ENCODE peak calls at places on chromosomes 2 and 18, in nine cellular contexts. Y is MM.1S; X is CD8-positive, alpha-beta T cell; O is OCI-LY7; J is IMR-90; L is fibroblast of lung; W is breast epithelium; C is uterus; Q is adrenal gland. I is an unnamed sample.

GRCh38 chr2:36403675-36404230 is 48.2 kb downstream of the CRIM1 start:
- DNase-seq in Y (no peak), X (no peak), O (peak; percentile 22), J (peak; percentile 84), L (peak; percentile 47), W (no peak), C (no peak), Q (no peak), I (no peak)

GRCh38 chr2:85662899-85663683 is 4.9 kb downstream of the SFTPB start:
- DNase-seq in Y (no peak), X (no peak), O (no peak), J (peak; percentile 95), L (peak; percentile 86), W (no peak), C (peak; percentile 62), Q (peak; percentile 72), I (no peak)

GRCh38 chr2:30234180-30234971 is 3.0 kb downstream of the LBH start:
- DNase-seq in Y (no peak), X (peak; percentile 46), O (no peak), J (peak; percentile 96), L (peak; percentile 76), W (no peak), C (peak; percentile 65), Q (peak; percentile 55), I (no peak)

GRCh38 chr2:231212329-231212845 is 14.0 kb downstream of the ARMC9 start:
- DNase-seq in Y (no peak), X (no peak), O (no peak), J (peak; percentile 38), L (no peak), W (no peak), C (no peak), Q (no peak), I (no peak)

GRCh38 chr18:74249181-74249968 is 42.4 kb downstream of the CYB5A start:
- DNase-seq in Y (no peak), X (no peak), O (no peak), J (peak; percentile 84), L (peak; percentile 89), W (no peak), C (peak; percentile 28), Q (peak; percentile 72), I (no peak)

GRCh38 chr18:46062781-46063180 is 9.3 kb downstream of the PSTPIP2 start:
- DNase-seq in Y (no peak), X (no peak), O (no peak), J (no peak), L (no peak), W (no peak), C (no peak), Q (no peak), I (no peak)

GRCh38 chr2:239691720-239692119 is 290.9 kb upstream of the HDAC4 start:
- DNase-seq in Y (no peak), X (no peak), O (no peak), J (no peak), L (no peak), W (no peak), C (no peak), Q (peak; percentile 35), I (no peak)

GRCh38 chr18:44893045-44893706 is 212.5 kb downstream of the SETBP1 start:
- DNase-seq in Y (no peak), X (no peak), O (no peak), J (no peak), L (no peak), W (no peak), C (no peak), Q (no peak), I (no peak)

GRCh38 chr2:218995972-218996644 is 2.9 kb upstream of the CRYBA2 start:
- DNase-seq in Y (peak; percentile 72), X (peak; percentile 83), O (peak; percentile 54), J (peak; percentile 77), L (peak; percentile 79), W (peak; percentile 90), C (peak; percentile 74), Q (peak; percentile 97), I (peak; percentile 93)

GRCh38 chr2:88016948-88017779 is 817 bp upstream of the RNU2-63P start:
- DNase-seq in Y (peak; percentile 66), X (no peak), O (no peak), J (no peak), L (no peak), W (no peak), C (no peak), Q (no peak), I (peak; percentile 85)

GRCh38 chr18:50847192-50847591 is 27.4 kb upstream of the MRO start:
- DNase-seq in Y (no peak), X (no peak), O (no peak), J (peak; percentile 31), L (peak; percentile 26), W (no peak), C (no peak), Q (no peak), I (no peak)

GRCh38 chr2:46334389-46335345 is 37.5 kb downstream of the EPAS1 start:
- DNase-seq in Y (no peak), X (no peak), O (no peak), J (peak; percentile 98), L (peak; percentile 94), W (no peak), C (peak; percentile 61), Q (peak; percentile 53), I (no peak)

GRCh38 chr2:134648547-134648946 is 70.3 kb downstream of the TMEM163 start:
- DNase-seq in Y (no peak), X (no peak), O (no peak), J (no peak), L (no peak), W (no peak), C (no peak), Q (no peak), I (no peak)

GRCh38 chr18:61589053-61589723 is 256.0 kb downstream of the CDH20 start:
- DNase-seq in Y (no peak), X (no peak), O (no peak), J (peak; percentile 20), L (no peak), W (no peak), C (peak; percentile 29), Q (no peak), I (no peak)

GRCh38 chr18:48780151-48781001 is 170.4 kb downstream of the SMAD7 start:
- DNase-seq in Y (no peak), X (no peak), O (no peak), J (peak; percentile 38), L (peak; percentile 41), W (no peak), C (no peak), Q (no peak), I (no peak)

GRCh38 chr18:48777737-48778111 is 173.0 kb downstream of the SMAD7 start:
- DNase-seq in Y (no peak), X (no peak), O (no peak), J (no peak), L (peak; percentile 28), W (no peak), C (no peak), Q (no peak), I (no peak)

GRCh38 chr18:48781041-48781989 is 169.4 kb downstream of the SMAD7 start:
- DNase-seq in Y (no peak), X (no peak), O (no peak), J (peak; percentile 39), L (peak; percentile 47), W (no peak), C (peak; percentile 68), Q (peak; percentile 94), I (no peak)

GRCh38 chr18:48778344-48779011 is 172.3 kb downstream of the SMAD7 start:
- DNase-seq in Y (no peak), X (no peak), O (no peak), J (no peak), L (no peak), W (no peak), C (no peak), Q (no peak), I (no peak)

DNA sequence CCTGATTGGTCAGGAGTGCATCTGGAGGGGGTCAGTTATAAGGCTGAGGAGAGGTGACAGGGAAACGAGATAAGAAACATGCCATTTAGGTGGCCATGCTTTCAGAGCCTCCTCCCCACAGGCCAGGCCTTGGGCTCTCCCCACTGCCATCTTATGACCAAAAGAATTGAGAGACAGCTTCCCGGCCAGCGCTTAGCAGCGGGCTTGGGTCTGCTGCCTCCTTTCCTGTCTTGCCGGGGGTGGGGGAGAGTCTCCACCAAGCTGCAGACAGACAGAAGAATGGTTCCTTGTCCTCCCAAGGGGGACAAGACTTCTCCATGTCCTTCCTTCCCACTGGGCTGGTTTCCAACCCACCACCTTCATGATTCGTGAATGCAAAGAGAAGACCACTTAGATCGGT is 171.3 kb downstream of the SMAD7 start:
- DNase-seq in Y (no peak), X (no peak), O (no peak), J (no peak), L (no peak), W (no peak), C (no peak), Q (no peak), I (no peak)
- H3K4me1 ChIP-seq in Y (peaks cover 29% of the 10 kb centered on the region), X (peaks cover 6% of the 10 kb centered on the region), O (peaks cover 55% of the 10 kb centered on the region), J (peaks cover 46% of the 10 kb centered on the region), L (peaks cover 18% of the 10 kb centered on the region), W (peaks cover 10% of the 10 kb centered on the region), C (no peaks in the 10 kb centered on the region), Q (peaks cover 49% of the 10 kb centered on the region), I (peaks cover 25% of the 10 kb centered on the region)

GRCh38 chr2:113877651-113878594 is 12.0 kb upstream of the ACTR3 start:
- DNase-seq in Y (no peak), X (no peak), O (no peak), J (peak; percentile 61), L (peak; percentile 77), W (no peak), C (no peak), Q (no peak), I (no peak)
- H3K4me3 ChIP-seq in Y (no peak overlapping the region), X (no peak overlapping the region), O (no peak overlapping the region), J (no peak overlapping the region), L (no peak overlapping the region), W (no peak overlapping the region), C (no peak overlapping the region), Q (no peak overlapping the region), I (no peak overlapping the region)

DNA sequence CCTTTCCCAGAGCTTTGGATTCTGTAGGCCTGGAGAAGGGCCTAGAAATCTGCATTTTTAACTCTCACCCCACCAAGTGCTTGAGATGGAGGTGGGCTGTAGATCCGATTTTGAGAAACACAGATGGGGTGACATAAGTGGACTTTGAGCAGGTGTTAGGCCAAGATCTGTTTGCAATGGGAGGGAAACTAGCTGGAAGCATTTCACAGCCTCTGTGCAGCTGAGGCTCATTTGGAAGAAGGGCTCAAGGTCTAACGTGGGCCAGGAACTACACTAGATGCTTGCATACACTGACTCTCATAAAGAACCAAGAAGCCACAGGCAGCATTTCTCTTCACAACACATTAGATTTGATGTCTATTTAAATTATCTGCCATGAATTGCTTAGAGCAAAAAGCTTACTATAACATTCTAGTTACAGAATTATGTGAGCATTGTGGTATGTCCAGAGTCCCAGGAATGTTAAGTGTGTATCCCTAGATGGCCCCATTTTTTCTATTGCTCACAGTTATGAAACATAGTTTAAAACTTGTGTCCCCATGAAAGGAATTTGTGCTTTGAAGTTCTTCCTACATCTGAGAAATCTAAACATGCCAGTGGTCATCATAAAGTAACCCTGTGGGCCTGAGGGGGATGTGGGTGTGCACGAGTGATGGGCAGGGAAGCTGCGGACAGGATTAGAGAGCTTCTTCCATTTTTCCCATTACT is 77.2 kb downstream of the CD28 start:
- DNase-seq in Y (no peak), X (no peak), O (no peak), J (peak; percentile 87), L (peak; percentile 62), W (no peak), C (no peak), Q (no peak), I (no peak)
- H3K27ac ChIP-seq in Y (no peak overlapping the region), X (no peak overlapping the region), O (no peak overlapping the region), J (peak overlapping the region; percentile 75), L (peak overlapping the region; percentile 74), W (no peak overlapping the region), C (no peak overlapping the region), Q (no peak overlapping the region), I (no peak overlapping the region)

GRCh38 chr2:160222546-160223281 is 22.6 kb upstream of the ITGB6 start:
- DNase-seq in Y (no peak), X (no peak), O (no peak), J (no peak), L (no peak), W (no peak), C (no peak), Q (no peak), I (no peak)
- H3K4me1 ChIP-seq in Y (peaks cover 12% of the 10 kb centered on the region), X (no peaks in the 10 kb centered on the region), O (no peaks in the 10 kb centered on the region), J (peaks cover 36% of the 10 kb centered on the region), L (peaks cover 25% of the 10 kb centered on the region), W (peaks cover 17% of the 10 kb centered on the region), C (no peaks in the 10 kb centered on the region), Q (peaks cover 20% of the 10 kb centered on the region), I (no peaks in the 10 kb centered on the region)

I was measured in Karpas-422.